ENCODE peak calls at places on chromosome 11, in five cellular contexts. One of them, this sample, is unnamed.
A peak's percentile ranks its signal among the peaks of the same experiment; 100 is the strongest.

GRCh38 chr11:9280655-9281301 is 15.6 kb upstream of the DENND5A start:
- DNase-seq in Daoy: peak; percentile 77
- DNase-seq in T-helper 9 cell: peak; percentile 13
- DNase-seq in SW480: peak; percentile 34
- DNase-seq in sciatic nerve: no peak
- DNase-seq in this sample: peak; percentile 60

GRCh38 chr11:120068114-120068573 is 69.8 kb downstream of the TRIM29 start:
- DNase-seq in T-helper 9 cell: no peak
- DNase-seq in Daoy: peak; percentile 81
- DNase-seq in SW480: peak; percentile 18
- DNase-seq in sciatic nerve: no peak
- DNase-seq in this sample: peak; percentile 83

GRCh38 chr11:120381401-120381800 is 45.2 kb downstream of the ARHGEF12 start:
- DNase-seq in SW480: no peak
- DNase-seq in sciatic nerve: no peak
- DNase-seq in T-helper 9 cell: no peak
- DNase-seq in Daoy: no peak
- DNase-seq in this sample: no peak

GRCh38 chr11:3104961-3105790 is 48.0 kb upstream of the CARS1 start:
- DNase-seq in Daoy: no peak
- DNase-seq in SW480: no peak
- DNase-seq in sciatic nerve: peak; percentile 51
- DNase-seq in T-helper 9 cell: no peak
- DNase-seq in this sample: no peak

GRCh38 chr11:6319879-6320410 is 356 bp downstream of the CAVIN3 start:
- DNase-seq in T-helper 9 cell: no peak
- DNase-seq in Daoy: peak; percentile 96
- DNase-seq in SW480: peak; percentile 97
- DNase-seq in sciatic nerve: peak; percentile 95
- DNase-seq in this sample: no peak

GRCh38 chr11:45722144-45722543 is 56.7 kb upstream of the CHST1 start:
- DNase-seq in T-helper 9 cell: no peak
- DNase-seq in sciatic nerve: no peak
- DNase-seq in Daoy: peak; percentile 24
- DNase-seq in SW480: no peak
- DNase-seq in this sample: no peak

GRCh38 chr11:10488581-10489443 is 33.7 kb downstream of the AMPD3 start:
- DNase-seq in sciatic nerve: no peak
- DNase-seq in T-helper 9 cell: no peak
- DNase-seq in Daoy: no peak
- DNase-seq in SW480: peak; percentile 17
- DNase-seq in this sample: no peak

GRCh38 chr11:12219732-12220131 is 109.3 kb downstream of the MICAL2 start:
- DNase-seq in sciatic nerve: no peak
- DNase-seq in SW480: no peak
- DNase-seq in Daoy: peak; percentile 79
- DNase-seq in T-helper 9 cell: no peak
- DNase-seq in this sample: peak; percentile 77